ENCODE peak calls at places on chromosomes 12 and 14, in eight cellular contexts. L is cardiac muscle cell, O is lower leg skin, W is AG09309, T is AG10803, F is pancreas, A is tibial nerve, J is coronary artery. S is an unnamed sample.

GRCh38 chr12:108768591-108769500 is 37.5 kb upstream of the CORO1C start:
- DNase-seq in L (peak), O (peak), W (no peak), T (no peak), F (peak), A (no peak), J (no peak), S (no peak)

GRCh38 chr12:2057041-2057792 is 4.4 kb downstream of the CACNA1C start:
- DNase-seq in L (peak), O (no peak), W (no peak), T (peak), F (no peak), A (peak), J (no peak), S (no peak)

GRCh38 chr12:55702861-55703260 is 4.8 kb downstream of the ITGA7 start:
- DNase-seq in L (no peak), O (no peak), W (no peak), T (no peak), F (no peak), A (no peak), J (no peak), S (no peak)

GRCh38 chr12:82097877-82098276 is 260.3 kb downstream of the CCDC59 start:
- DNase-seq in L (no peak), O (no peak), W (no peak), T (no peak), F (no peak), A (no peak), J (no peak), S (no peak)

GRCh38 chr14:99534863-99535262 is 53.7 kb downstream of the CCNK start:
- DNase-seq in L (no peak), O (no peak), W (no peak), T (no peak), F (no peak), A (no peak), J (no peak), S (no peak)

GRCh38 chr12:12212769-12213168 is 54.1 kb downstream of the LRP6 start:
- DNase-seq in L (no peak), O (no peak), W (no peak), T (no peak), F (no peak), A (no peak), J (no peak), S (no peak)

GRCh38 chr14:37588667-37588955 is 6.4 kb downstream of the FOXA1 start:
- DNase-seq in L (no peak), O (no peak), W (no peak), T (no peak), F (no peak), A (no peak), J (no peak), S (no peak)

GRCh38 chr12:121673013-121673441 is 3.6 kb upstream of the MORN3 start:
- DNase-seq in L (no peak), O (peak), W (no peak), T (peak), F (peak), A (no peak), J (no peak), S (no peak)

GRCh38 chr14:69891422-69891821 is 12.2 kb downstream of the SMOC1 start:
- DNase-seq in L (no peak), O (no peak), W (no peak), T (no peak), F (no peak), A (no peak), J (no peak), S (no peak)

GRCh38 chr12:75289678-75290200 is 40.4 kb downstream of the CAPS2 start:
- DNase-seq in L (no peak), O (no peak), W (no peak), T (peak), F (no peak), A (no peak), J (no peak), S (no peak)

GRCh38 chr12:467591-467990 is 7.9 kb downstream of the B4GALNT3 start:
- DNase-seq in L (no peak), O (no peak), W (no peak), T (peak), F (no peak), A (no peak), J (no peak), S (no peak)

GRCh38 chr14:69945905-69946304 is 66.7 kb downstream of the SMOC1 start:
- DNase-seq in L (no peak), O (no peak), W (no peak), T (no peak), F (no peak), A (no peak), J (no peak), S (no peak)

GRCh38 chr14:49250517-49250916 is 335.7 kb downstream of the RPS29 start:
- DNase-seq in L (no peak), O (no peak), W (no peak), T (no peak), F (peak), A (no peak), J (no peak), S (no peak)

GRCh38 chr14:55051426-55052258 is at the start of gene MAPK1IP1L:
- DNase-seq in L (peak), O (peak), W (peak), T (peak), F (peak), A (peak), J (peak), S (peak)

GRCh38 chr14:55052259-55052930 is 948 bp downstream of the MAPK1IP1L start:
- DNase-seq in L (no peak), O (no peak), W (no peak), T (peak), F (no peak), A (no peak), J (no peak), S (no peak)

GRCh38 chr14:55053018-55053417 is 1.6 kb downstream of the MAPK1IP1L start:
- DNase-seq in L (no peak), O (no peak), W (no peak), T (no peak), F (no peak), A (no peak), J (no peak), S (peak)

GRCh38 chr14:55048900-55049437 is 2.5 kb upstream of the MAPK1IP1L start:
- DNase-seq in L (no peak), O (no peak), W (no peak), T (no peak), F (no peak), A (no peak), J (no peak), S (no peak)

GRCh38 chr14:55051165-55051425 is 352 bp upstream of the MAPK1IP1L start:
- DNase-seq in L (no peak), O (no peak), W (no peak), T (no peak), F (no peak), A (no peak), J (no peak), S (no peak)
- H3K4me3 ChIP-seq in L (peak), O (peak), W (peak), T (peak), F (peak), A (peak), J (peak), S (peak)

GRCh38 chr14:106585692-106586091 is 1059.3 kb downstream of the TMEM121 start:
- DNase-seq in L (no peak), O (no peak), W (no peak), T (no peak), F (no peak), A (no peak), J (no peak), S (no peak)

DNA sequence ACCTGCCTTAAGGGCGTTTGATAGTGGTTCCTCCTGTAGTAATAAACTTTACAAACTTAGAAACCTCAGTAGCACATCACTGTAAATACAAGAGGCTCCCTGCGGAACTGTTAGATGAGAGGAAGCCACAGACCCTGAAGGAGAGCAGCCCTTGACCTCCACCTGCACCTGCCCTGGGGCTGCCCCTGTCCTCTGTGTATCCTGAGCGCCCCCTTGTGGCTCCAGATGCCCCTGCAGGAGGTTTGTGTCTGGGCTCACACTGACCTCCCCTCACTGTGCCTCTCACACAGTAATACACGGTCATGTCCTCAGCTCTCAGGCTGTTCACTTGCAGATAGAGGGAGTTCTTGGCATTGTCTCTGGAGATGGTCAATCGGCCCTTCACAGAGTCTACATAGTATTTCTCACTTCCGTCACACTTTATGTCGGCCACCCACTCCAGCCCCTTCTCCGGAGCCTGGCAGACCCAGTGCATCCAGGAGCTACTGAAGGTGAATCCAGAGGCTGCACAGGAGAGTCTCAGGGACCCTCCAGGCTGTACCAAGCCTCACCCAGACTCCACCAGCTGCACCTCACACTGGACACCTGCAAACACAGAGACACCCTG is 1059.8 kb downstream of the TMEM121 start:
- DNase-seq in L (no peak), O (no peak), W (no peak), T (no peak), F (no peak), A (peak), J (no peak), S (peak)
- TF ChIP-seq CTCF in L (no peak), O (no peak), W (peak), T (no peak), F (peak), A (no peak), J (no peak), S (peak)

DNA sequence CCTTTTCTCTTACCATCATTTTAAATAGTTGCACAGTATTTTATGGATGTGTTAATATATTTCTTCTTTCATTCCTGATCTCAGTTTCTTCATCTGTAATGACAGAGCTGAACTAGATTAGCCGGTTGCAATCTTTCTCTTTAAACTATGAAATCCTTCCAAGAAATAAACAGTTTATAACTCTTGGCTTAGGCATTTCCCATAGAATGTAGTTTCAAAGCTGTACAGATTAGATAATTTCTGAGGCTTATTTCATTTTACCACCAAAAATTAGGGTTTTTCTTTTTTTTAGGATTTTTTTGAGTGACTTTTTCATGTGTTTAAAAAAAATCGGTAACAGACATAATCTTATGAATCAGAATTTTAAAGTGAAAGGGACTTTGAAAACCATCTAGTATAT is 144.0 kb downstream of the RAD51B start:
- DNase-seq in L (no peak), O (no peak), W (no peak), T (no peak), F (no peak), A (no peak), J (no peak), S (no peak)
- H3K4me3 ChIP-seq in L (no peak), O (no peak), W (no peak), T (no peak), F (no peak), A (no peak), J (peak), S (no peak)

GRCh38 chr12:77535734-77536133 is 295.0 kb upstream of the NAV3 start:
- DNase-seq in L (no peak), O (no peak), W (no peak), T (no peak), F (no peak), A (no peak), J (no peak), S (no peak)

GRCh38 chr12:77537648-77538047 is 293.0 kb upstream of the NAV3 start:
- DNase-seq in L (no peak), O (no peak), W (no peak), T (peak), F (no peak), A (no peak), J (no peak), S (no peak)

DNA sequence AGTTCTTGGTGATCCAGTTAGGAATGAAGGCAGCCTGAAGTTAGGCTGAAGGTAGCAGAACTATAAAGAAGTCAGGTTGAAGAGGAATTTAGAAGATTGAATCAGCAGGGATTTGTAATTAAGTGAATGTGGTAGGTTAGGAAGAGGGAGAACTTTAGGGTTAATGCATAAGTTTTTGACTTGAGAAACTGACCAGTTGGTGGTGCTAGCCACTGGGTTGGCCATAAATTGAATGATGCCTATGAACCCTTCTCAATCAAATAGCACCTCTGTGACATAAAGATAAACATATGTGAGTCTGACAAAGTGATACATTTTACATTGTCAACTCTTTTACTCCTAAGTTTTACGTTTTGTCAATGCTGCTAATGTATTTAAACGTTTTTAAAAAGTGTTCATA is 290.6 kb upstream of the NAV3 start:
- DNase-seq in L (no peak), O (no peak), W (no peak), T (no peak), F (no peak), A (no peak), J (no peak), S (no peak)
- TF ChIP-seq CTCF in L (no peak), O (no peak), W (no peak), T (no peak), F (no peak), A (no peak), J (no peak), S (peak)

GRCh38 chr14:61569308-61569707 is 126.0 kb upstream of the HIF1A start:
- DNase-seq in L (no peak), O (no peak), W (no peak), T (no peak), F (no peak), A (no peak), J (no peak), S (no peak)
- H3K4me3 ChIP-seq in L (no peak), O (no peak), W (no peak), T (no peak), F (no peak), A (no peak), J (no peak), S (no peak)

GRCh38 chr14:34059925-34060746 is 109.3 kb upstream of the EGLN3 start:
- DNase-seq in L (peak), O (peak), W (no peak), T (peak), F (peak), A (peak), J (peak), S (no peak)
- TF ChIP-seq CTCF in L (peak), O (no peak), W (no peak), T (peak), F (no peak), A (peak), J (no peak), S (no peak)

DNA sequence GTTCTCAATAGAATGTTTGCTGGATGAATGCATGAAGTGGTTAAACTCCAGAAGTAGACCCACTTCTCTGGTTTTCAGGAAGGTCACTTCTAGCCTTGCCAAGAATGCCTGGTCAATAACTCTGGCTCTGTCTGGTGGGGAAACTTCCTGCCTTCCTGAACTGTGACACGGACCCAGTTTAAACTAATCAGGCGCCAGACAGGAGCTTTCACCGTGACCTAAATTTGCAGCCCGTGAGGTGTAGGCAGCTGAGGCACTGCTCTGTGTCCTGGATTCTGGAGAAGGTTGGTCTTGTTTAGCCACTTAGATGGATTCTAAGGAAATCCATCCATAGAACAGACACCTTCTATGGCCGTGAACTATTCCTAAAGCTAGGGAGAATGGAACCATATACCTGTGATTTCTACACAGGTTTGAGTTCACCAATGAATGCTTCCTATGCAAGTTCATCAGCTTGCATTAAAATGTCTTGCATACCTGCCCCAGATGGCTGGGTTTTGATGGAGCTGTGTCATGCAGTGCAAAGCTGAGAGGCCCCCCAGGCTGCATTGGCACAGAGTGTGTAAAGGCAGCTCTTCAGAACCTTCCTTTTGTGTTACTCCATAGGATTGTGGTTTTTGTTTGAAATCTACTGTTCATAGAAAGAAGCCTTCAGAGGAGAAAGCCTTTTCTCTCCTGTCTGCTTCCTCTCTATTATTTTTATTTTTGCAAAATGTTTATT is 4.4 kb downstream of the CHST11 start:
- DNase-seq in L (no peak), O (peak), W (no peak), T (no peak), F (no peak), A (no peak), J (no peak), S (no peak)
- H3K4me3 ChIP-seq in L (no peak), O (no peak), W (no peak), T (no peak), F (no peak), A (no peak), J (no peak), S (no peak)